ENCODE peak calls at places on chromosomes 6 and 20, in eight cellular contexts. N is heart left ventricle, P is upper lobe of right lung, Z is thoracic aorta, T is adrenal gland, L is brain microvascular endothelial cell, F is left ventricle myocardium inferior, Q is SK-N-SH. H is an unnamed sample.

GRCh38 chr6:21753571-21754108 is 160.1 kb downstream of the SOX4 start:
- DNase-seq in Q (no peak), T (no peak), P (no peak), F (no peak), N (no peak), L (peak), Z (no peak), H (no peak)

GRCh38 chr20:17339000-17339399 is 112.2 kb downstream of the PCSK2 start:
- DNase-seq in Z (no peak), Q (no peak), N (no peak), F (no peak), L (no peak), T (no peak), P (no peak), H (no peak)

GRCh38 chr6:215335-216034 is 76.8 kb upstream of the DUSP22 start:
- DNase-seq in Z (no peak), N (no peak), Q (no peak), F (no peak), L (no peak), T (no peak), P (peak), H (no peak)

GRCh38 chr6:124433369-124434064 is 528.7 kb upstream of the RNF217 start:
- DNase-seq in T (no peak), Z (no peak), Q (no peak), L (no peak), P (no peak), N (no peak), F (no peak), H (no peak)

GRCh38 chr20:2172305-2173175 is 70.9 kb downstream of the STK35 start:
- DNase-seq in L (peak), N (peak), T (peak), P (peak), F (peak), Q (peak), Z (peak), H (no peak)

GRCh38 chr20:49751397-49751735 is 37.7 kb upstream of the B4GALT5 start:
- DNase-seq in P (no peak), Q (no peak), Z (no peak), T (no peak), N (no peak), L (no peak), F (no peak), H (no peak)

GRCh38 chr20:25281541-25281991 is 33.7 kb downstream of the PYGB start:
- DNase-seq in T (peak), Z (no peak), F (peak), P (peak), Q (no peak), N (peak), L (no peak), H (no peak)

GRCh38 chr6:20533746-20534294 is 437 bp upstream of the CDKAL1 start:
- DNase-seq in T (no peak), F (no peak), Q (no peak), L (no peak), N (no peak), Z (no peak), P (no peak), H (no peak)

GRCh38 chr6:142014515-142014914 is 118.2 kb upstream of the GJE1 start:
- DNase-seq in L (peak), F (no peak), P (no peak), Z (no peak), Q (no peak), T (no peak), N (no peak), H (peak)

GRCh38 chr6:105814745-105815536 is 271.2 kb upstream of the PRDM1 start:
- DNase-seq in P (no peak), Z (no peak), L (no peak), T (no peak), Q (no peak), F (no peak), N (no peak), H (no peak)

GRCh38 chr20:56736285-56736857 is 107.3 kb downstream of the TFAP2C start:
- DNase-seq in N (no peak), L (no peak), F (no peak), Q (no peak), P (no peak), Z (no peak), T (no peak), H (no peak)

GRCh38 chr20:56733967-56734366 is 104.9 kb downstream of the TFAP2C start:
- DNase-seq in P (no peak), T (no peak), F (no peak), N (no peak), L (no peak), Z (no peak), Q (no peak), H (no peak)

GRCh38 chr20:56731041-56731440 is 101.9 kb downstream of the TFAP2C start:
- DNase-seq in L (no peak), F (no peak), T (no peak), P (no peak), N (no peak), Z (no peak), Q (no peak), H (no peak)

GRCh38 chr20:56731496-56731895 is 102.4 kb downstream of the TFAP2C start:
- DNase-seq in L (no peak), N (no peak), Z (no peak), Q (no peak), F (no peak), T (no peak), P (no peak), H (no peak)

DNA sequence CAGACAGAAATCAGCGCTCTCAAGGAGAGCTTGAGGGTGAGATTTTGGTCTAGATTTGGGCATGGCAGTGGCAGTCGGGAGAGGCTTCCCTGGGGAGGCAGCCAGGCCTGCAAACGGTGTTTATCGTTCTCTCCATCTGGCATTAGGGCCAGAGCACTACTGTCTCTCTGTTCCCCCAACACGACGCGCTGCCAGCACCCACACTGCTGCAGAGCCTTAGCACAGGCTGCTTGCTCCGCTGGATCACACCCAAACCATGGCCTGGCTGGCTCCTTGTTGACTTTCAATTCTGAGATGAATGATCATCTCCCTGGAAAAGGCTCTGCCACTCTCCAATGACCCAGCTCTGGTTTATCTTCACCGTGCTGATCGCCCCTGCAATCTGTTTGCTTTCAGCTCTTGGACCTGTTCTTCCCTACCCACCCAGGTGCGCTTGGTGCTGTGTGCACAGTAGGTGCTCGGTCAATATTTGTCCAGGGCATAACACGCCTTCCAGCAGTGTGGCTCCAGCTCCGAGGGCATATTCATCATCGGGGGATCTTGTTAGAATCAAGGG is 106.1 kb downstream of the TFAP2C start:
- DNase-seq in Z (no peak), P (no peak), L (no peak), F (no peak), N (no peak), Q (no peak), T (peak), H (no peak)
- H3K4me3 ChIP-seq in Z (no peak), P (no peak), L (no peak), F (no peak), N (no peak), Q (no peak), T (no peak), H (no peak)

DNA sequence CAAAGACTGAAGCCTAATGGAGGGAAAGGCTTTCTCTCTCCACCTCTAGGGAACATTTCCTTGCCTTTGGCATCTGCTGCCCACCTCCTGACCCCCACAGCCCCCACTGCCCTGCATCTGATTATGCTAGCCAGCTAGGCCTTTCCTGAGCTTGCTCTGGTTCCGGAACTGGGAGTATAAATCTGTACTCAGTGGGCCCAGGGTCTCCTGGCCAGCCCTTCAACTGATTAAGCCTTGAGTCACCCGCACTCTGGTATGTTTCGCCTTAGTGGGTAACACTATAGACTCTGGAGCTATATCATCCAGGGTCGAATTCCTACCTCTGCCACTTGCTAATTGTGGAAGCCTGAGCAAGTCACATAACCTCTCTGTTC is 45.6 kb upstream of the RIPOR2 start:
- DNase-seq in F (no peak), T (no peak), Z (no peak), L (peak), N (no peak), Q (no peak), P (no peak), H (no peak)
- TF ChIP-seq CTCF in F (no peak), T (no peak), Z (no peak), L (no peak), N (no peak), Q (no peak), P (no peak), H (no peak)

DNA sequence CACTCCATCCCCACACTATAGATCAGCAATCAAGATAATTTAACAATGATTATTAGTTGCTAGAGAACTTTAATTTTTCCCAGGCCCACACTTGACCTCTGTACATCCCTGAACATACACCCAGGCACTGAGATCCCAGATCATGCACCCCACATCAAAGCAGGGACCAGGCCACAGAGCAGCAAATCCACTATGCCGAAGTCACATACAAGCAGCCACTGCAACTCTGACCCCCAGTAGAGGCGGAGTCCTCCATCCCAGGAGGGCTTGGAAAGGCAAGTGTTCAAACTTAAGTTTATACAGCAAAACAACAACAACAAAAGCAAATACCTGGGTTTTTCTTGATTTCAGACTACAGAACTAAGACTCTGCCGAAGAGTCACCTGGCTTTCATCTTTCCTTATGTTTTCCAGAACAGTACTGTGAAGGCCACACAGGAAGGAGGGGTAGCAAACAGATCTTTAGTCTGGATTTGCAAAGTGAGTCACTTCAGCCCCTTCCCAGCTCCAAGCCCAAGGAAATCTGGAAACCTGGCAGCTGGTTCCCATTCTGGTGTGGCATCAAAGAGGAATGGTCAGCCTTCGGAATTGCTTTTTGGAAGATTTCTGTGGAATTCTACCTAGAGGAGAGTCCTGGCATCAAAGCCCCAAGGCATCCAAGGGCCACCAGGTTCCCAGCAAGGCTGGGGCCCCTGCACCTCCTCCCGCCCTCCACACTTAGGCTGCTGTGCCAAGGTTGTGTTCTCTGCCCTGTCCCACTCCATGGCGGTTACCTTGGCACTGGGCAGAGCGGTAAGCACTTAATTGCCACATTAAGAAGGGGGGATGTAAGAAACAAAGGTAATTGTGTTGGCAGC is 7.3 kb downstream of the JAG1 start:
- DNase-seq in P (no peak), F (no peak), T (no peak), N (no peak), L (no peak), Q (no peak), Z (no peak), H (no peak)
- H3K4me3 ChIP-seq in P (no peak), F (peak), T (no peak), N (peak), L (no peak), Q (no peak), Z (peak), H (no peak)

DNA sequence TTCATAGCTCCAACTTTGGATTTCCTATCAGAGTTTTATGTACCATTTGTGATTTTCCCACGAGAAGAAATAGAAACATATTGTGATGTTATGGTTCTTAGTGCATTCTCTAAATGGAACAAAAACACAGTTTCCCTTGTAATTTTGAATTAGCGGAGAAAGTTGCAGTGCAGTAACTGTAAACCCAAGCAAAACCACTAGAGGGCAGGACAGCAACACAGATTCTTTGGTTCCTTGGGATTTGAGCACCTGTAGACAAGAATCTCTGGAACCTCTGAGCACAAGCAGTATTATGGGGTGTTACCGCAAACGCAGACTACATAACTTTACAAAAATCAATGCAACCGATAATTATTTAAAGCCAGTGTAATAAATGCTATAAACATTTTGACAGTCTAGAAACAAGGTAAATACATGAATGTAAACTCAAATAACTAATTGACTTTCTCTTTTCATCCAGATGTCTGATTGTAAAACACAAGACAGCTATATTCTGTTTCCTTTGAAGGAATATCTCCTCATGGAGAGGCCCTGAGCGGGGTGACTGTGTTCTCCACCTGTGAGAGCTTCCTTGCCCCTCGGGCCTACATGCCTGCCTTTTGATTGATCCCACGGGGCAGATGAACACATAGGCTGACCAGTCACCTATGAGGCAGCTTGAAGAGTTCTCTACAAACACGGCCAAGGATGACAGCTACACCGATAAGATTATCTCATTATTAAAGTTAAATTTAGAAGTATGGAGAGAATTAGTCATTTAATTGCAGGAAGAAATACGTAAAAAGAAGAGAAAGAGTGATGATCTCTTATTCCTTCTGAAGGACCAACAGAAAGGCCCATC is 67.5 kb upstream of the COL21A1 start:
- DNase-seq in T (peak), L (peak), N (no peak), Q (peak), Z (no peak), P (no peak), F (no peak), H (no peak)
- TF ChIP-seq CTCF in T (peak), L (peak), N (peak), Q (peak), Z (peak), P (peak), F (peak), H (peak)

GRCh38 chr20:48234951-48235350 is 449.7 kb upstream of the SULF2 start:
- DNase-seq in L (no peak), P (no peak), F (no peak), T (no peak), Q (no peak), Z (no peak), N (no peak), H (no peak)
- H3K4me3 ChIP-seq in L (no peak), P (no peak), F (no peak), T (no peak), Q (no peak), Z (no peak), N (no peak), H (no peak)

GRCh38 chr6:168215121-168215808 is 104.3 kb downstream of the DACT2 start:
- DNase-seq in P (no peak), F (no peak), L (no peak), Z (no peak), N (no peak), T (no peak), Q (no peak), H (no peak)

GRCh38 chr6:168216741-168217140 is 102.8 kb downstream of the DACT2 start:
- DNase-seq in N (no peak), F (no peak), L (no peak), Z (no peak), P (no peak), Q (no peak), T (no peak), H (no peak)

GRCh38 chr6:168217216-168217879 is 102.2 kb downstream of the DACT2 start:
- DNase-seq in N (no peak), Q (no peak), T (no peak), P (no peak), Z (no peak), F (no peak), L (no peak), H (no peak)

GRCh38 chr6:168214586-168215104 is 104.9 kb downstream of the DACT2 start:
- DNase-seq in N (no peak), F (no peak), P (no peak), Q (no peak), L (no peak), Z (no peak), T (no peak), H (no peak)

DNA sequence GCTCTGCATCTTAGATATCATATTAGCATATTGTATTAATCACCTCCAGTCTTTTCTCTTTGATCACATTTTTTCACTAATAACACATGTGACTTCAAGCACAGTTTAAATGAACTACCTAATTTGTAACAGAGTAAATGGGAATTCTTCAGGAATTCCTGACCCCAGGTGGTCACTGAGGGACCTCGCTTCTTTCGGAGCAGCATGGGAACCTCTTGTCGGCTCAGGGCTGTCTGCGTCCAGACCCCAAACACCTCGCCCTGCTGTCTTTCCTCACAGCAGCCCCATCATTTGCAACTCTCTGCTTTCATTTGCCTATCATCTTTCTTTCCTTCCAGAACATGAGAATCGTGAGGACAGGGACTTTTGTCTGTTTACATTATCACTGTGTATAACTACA is 103.4 kb downstream of the DACT2 start:
- DNase-seq in T (no peak), P (no peak), N (no peak), Q (no peak), F (no peak), L (no peak), Z (no peak), H (no peak)
- TF ChIP-seq CTCF in T (no peak), P (no peak), N (no peak), Q (no peak), F (no peak), L (no peak), Z (no peak), H (no peak)

DNA sequence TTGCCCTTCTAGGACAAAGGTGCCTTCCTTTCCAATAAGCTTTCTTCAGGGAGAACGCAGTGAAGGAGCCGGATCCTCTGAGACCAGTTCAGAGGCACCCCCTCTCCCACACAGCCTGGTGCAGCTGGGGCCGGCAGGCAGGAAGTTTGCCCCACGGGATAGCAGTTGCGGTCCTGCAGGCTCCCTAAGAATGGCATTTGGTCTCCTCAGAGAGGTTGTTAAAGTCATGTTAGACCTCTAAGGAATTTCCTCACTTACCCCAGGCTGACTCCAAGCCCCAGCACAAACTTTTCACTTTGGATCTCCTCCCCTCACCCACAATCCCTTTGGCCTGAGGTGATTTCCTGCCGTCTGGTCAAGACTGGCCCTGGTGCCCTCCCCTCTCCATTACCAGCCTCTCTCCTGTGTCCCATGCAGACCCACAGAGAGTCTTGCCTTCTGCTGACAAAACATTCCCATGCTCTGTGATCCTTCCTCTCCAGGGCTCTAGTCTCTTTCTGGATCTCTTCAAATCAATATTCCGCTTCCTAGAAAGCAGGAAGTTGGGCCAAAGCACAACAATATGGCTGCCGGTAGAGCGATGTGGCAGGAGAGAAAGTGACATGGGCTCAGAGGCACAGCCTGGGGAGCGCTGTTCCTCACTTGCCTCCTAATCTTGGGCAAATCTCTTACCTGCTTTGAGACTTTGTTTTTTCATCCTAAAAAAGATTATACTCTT is 125.9 kb downstream of the MOXD1 start:
- DNase-seq in Z (no peak), N (no peak), P (no peak), Q (no peak), L (peak), T (no peak), F (no peak), H (no peak)
- H3K4me3 ChIP-seq in Z (peak), N (no peak), P (no peak), Q (no peak), L (no peak), T (no peak), F (no peak), H (no peak)

GRCh38 chr6:5128351-5128750 is 43.2 kb downstream of the PPP1R3G start:
- DNase-seq in L (no peak), F (no peak), T (no peak), N (no peak), Q (no peak), P (no peak), Z (no peak), H (no peak)
- TF ChIP-seq CTCF in L (no peak), F (no peak), T (no peak), N (no peak), Q (no peak), P (no peak), Z (no peak), H (no peak)

H was measured in AG09309.